ENCODE peak calls at places on chromosomes 1 and 21, in four cellular contexts. H, F, Y and X are unnamed samples.

GRCh38 chr1:88291902-88292301 is 392.2 kb upstream of the PKN2 start:
- DNase-seq in H (no peak), F (no peak), Y (no peak), X (no peak)

GRCh38 chr1:25906644-25907300 is 553 bp upstream of the STMN1 start:
- DNase-seq in H (no peak), F (no peak), Y (no peak), X (peak)

GRCh38 chr1:31065310-31066217 is at the start of gene PUM1:
- DNase-seq in H (peak), F (peak), Y (peak), X (peak)

GRCh38 chr21:14602418-14602987 is 56.4 kb upstream of the SAMSN1 start:
- DNase-seq in H (no peak), F (no peak), Y (peak), X (no peak)

GRCh38 chr1:175192630-175193338 is at the start of gene KIAA0040:
- DNase-seq in H (no peak), F (peak), Y (peak), X (peak)

GRCh38 chr1:185690527-185690926 is 43.7 kb upstream of the HMCN1 start:
- DNase-seq in H (no peak), F (no peak), Y (no peak), X (no peak)

GRCh38 chr1:10628685-10629084 is 153.9 kb downstream of the PEX14 start:
- DNase-seq in H (no peak), F (no peak), Y (no peak), X (no peak)

GRCh38 chr1:230123280-230124186 is 56.5 kb downstream of the GALNT2 start:
- DNase-seq in H (no peak), F (no peak), Y (peak), X (peak)

GRCh38 chr21:37564924-37565529 is 198.5 kb downstream of the DYRK1A start:
- DNase-seq in H (no peak), F (no peak), Y (peak), X (peak)

GRCh38 chr21:35896060-35896459 is 164.3 kb downstream of the SETD4 start:
- DNase-seq in H (no peak), F (no peak), Y (no peak), X (no peak)

GRCh38 chr1:67018574-67018973 is 35.4 kb downstream of the SLC35D1 start:
- DNase-seq in H (no peak), F (no peak), Y (peak), X (no peak)

GRCh38 chr1:163876546-163876945 is 554.8 kb downstream of the NUF2 start:
- DNase-seq in H (no peak), F (no peak), Y (no peak), X (no peak)

GRCh38 chr1:179815642-179816041 is 62.0 kb downstream of the TOR1AIP2 start:
- DNase-seq in H (no peak), F (no peak), Y (no peak), X (no peak)

GRCh38 chr1:209154916-209155315 is 428.6 kb upstream of the CAMK1G start:
- DNase-seq in H (no peak), F (peak), Y (no peak), X (no peak)
- H2BK12ac ChIP-seq in H (no peak), F (peak), Y (no peak), X (no peak)

DNA sequence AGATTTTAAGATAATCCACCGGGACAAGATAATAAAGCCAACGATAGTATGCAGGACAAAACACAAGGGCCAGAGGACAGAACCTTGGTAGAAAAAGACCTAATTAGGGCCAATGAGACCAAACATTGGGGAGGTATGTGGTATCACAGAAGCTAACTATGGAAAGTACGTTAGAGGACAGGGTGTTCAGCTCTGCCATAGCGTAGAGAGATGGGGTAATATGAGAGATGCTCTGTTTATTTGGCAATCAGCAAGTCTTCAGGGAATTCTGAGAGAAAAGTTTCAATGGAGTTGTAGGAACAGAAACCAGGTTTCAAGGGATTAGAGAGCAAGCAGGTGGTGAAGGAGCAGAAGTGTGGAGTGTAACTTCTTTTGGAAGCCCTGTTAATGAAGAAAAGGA is 23.9 kb downstream of the EEIG2 start:
- DNase-seq in H (no peak), F (no peak), Y (peak), X (peak)
- H3K27ac ChIP-seq in H (no peak), F (no peak), Y (no peak), X (no peak)

DNA sequence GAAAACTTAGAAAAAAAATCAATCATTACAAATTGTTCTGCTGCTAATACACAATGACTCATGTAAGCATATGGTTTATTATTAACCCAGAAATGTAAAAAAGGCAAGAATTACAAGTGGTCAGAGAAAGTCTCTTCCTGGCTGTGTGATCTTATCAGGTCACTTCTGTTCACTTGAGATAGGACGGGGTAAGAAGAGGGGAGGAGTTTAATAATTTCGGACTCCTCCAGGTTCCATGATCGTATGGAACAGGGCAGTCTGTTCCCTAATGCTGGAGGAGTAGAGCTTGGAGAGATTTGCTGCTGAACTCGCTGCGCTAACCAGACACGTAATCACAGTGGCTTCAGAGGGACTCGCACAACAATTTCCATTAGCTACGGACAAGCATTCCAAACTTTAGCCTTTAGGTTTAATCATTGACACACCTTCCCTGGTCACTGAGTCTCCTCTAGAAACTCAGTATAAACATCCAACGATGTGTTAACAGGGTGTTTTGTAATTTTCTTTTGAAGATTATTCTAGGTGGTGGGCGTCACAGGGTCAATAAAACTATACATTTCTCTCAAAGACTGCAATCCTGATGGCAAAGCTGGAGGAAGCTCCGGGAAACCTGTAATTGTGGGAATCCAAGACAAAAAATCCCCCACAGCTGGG is 1.3 kb downstream of the CRYZ start:
- DNase-seq in H (no peak), F (no peak), Y (peak), X (no peak)
- H2BK5ac ChIP-seq in H (no peak), F (no peak), Y (peak), X (no peak)

DNA sequence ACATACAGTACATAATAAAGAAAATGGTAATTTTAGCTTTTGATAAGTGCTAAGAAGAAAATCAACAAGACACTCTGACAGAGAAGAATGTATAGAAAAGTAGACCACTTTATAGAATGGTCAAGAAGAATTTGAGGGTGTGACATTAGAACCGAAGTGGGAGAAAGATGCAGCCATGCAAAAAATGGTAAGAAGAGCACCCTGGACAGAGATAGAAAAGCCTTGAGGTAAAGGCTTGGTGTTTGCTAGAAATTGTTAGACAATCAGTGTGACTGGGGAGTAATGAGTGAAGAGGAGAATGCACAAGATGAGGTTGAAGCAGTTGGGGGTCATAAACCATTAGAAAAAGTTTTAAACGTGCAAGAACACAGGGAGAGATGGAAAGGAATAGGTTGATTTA is 23.5 kb downstream of the MAEL start:
- DNase-seq in H (no peak), F (no peak), Y (no peak), X (no peak)
- H2BK12ac ChIP-seq in H (no peak), F (no peak), Y (no peak), X (no peak)

GRCh38 chr21:45979141-45979631 is 2.4 kb upstream of the COL6A1 start:
- DNase-seq in H (no peak), F (no peak), Y (peak), X (no peak)
- H3K27ac ChIP-seq in H (no peak), F (no peak), Y (no peak), X (no peak)

DNA sequence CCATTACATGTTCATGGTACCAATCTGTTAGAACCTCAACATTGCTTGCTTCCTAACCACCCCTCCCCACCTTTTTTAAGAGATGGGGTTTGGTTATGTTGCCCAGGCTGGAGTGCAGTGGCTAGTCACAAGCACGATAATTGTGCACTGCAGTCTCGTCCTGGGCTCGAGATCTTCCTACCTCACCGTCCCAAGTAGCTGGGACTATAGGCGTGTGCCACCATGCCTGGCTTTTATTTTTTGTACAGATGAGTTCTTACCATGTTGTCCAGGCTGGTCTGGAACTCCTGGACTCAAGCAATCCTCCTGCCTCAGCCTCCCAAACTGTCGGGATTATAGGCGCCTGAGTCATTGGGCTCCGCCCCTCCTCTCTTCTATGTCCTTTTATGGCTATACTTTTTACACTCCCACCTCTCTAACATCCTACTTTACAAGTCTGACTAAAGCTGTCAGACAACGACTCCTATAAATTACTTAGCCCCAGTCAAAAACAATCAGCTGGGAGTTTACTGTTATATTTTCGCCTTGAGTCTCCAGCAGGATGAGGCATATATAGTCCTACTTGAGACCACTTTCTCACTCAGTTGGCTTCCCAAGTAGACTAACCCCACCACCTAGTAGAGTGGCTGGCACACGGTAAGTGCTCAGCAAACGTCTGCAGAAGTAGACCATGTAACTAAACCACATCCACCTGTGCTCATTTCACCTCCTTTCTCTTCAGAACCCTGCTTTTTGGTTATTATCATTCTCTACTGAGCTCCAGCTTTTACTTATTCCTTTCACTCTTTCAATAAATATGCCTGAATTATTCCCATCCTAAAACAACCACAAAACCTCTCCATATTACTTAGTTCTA is 13.8 kb downstream of the ENSA start:
- DNase-seq in H (no peak), F (no peak), Y (peak), X (no peak)
- H2BK5ac ChIP-seq in H (no peak), F (no peak), Y (no peak), X (no peak)